ENCODE peak calls at places on chromosomes 11 and 22, in ten cellular contexts. One of them, this sample, is unnamed.

GRCh38 chr11:59601788-59602187 is 13.8 kb downstream of the OSBP start:
- DNase-seq in stomach: no peak
- DNase-seq in adrenal gland: peak
- DNase-seq in AG09309: no peak
- DNase-seq in GM06990: no peak
- DNase-seq in H9: no peak
- DNase-seq in nephron progenitor cell: no peak
- DNase-seq in uterus: no peak
- DNase-seq in OCI-LY7: no peak
- DNase-seq in HCT116: no peak
- DNase-seq in this sample: no peak

GRCh38 chr22:50228366-50228765 is 16.5 kb downstream of the TUBGCP6 start:
- DNase-seq in stomach: no peak
- DNase-seq in adrenal gland: no peak
- DNase-seq in AG09309: no peak
- DNase-seq in GM06990: no peak
- DNase-seq in H9: no peak
- DNase-seq in nephron progenitor cell: no peak
- DNase-seq in uterus: no peak
- DNase-seq in OCI-LY7: no peak
- DNase-seq in HCT116: no peak
- DNase-seq in this sample: no peak

GRCh38 chr11:87425391-87425790 is 387.7 kb downstream of the TMEM135 start:
- DNase-seq in stomach: no peak
- DNase-seq in adrenal gland: no peak
- DNase-seq in AG09309: no peak
- DNase-seq in GM06990: no peak
- DNase-seq in H9: no peak
- DNase-seq in nephron progenitor cell: no peak
- DNase-seq in uterus: no peak
- DNase-seq in OCI-LY7: no peak
- DNase-seq in HCT116: no peak
- DNase-seq in this sample: no peak

GRCh38 chr11:27648840-27649239 is 51.4 kb downstream of the BDNF start:
- DNase-seq in stomach: no peak
- DNase-seq in adrenal gland: no peak
- DNase-seq in AG09309: no peak
- DNase-seq in GM06990: no peak
- DNase-seq in H9: no peak
- DNase-seq in nephron progenitor cell: no peak
- DNase-seq in uterus: no peak
- DNase-seq in OCI-LY7: no peak
- DNase-seq in HCT116: no peak
- DNase-seq in this sample: no peak

GRCh38 chr11:69367211-69367964 is 73.4 kb downstream of the MYEOV start:
- DNase-seq in stomach: peak
- DNase-seq in adrenal gland: peak
- DNase-seq in AG09309: no peak
- DNase-seq in GM06990: no peak
- DNase-seq in H9: peak
- DNase-seq in nephron progenitor cell: no peak
- DNase-seq in uterus: no peak
- DNase-seq in OCI-LY7: no peak
- DNase-seq in HCT116: no peak
- DNase-seq in this sample: no peak

GRCh38 chr11:67582026-67582425 is 1.6 kb upstream of the GSTP1 start:
- DNase-seq in stomach: no peak
- DNase-seq in adrenal gland: no peak
- DNase-seq in AG09309: no peak
- DNase-seq in GM06990: no peak
- DNase-seq in H9: no peak
- DNase-seq in nephron progenitor cell: no peak
- DNase-seq in uterus: no peak
- DNase-seq in OCI-LY7: no peak
- DNase-seq in HCT116: no peak
- DNase-seq in this sample: no peak

GRCh38 chr11:43930868-43931716 is 11.3 kb upstream of the C11orf96 start:
- DNase-seq in stomach: no peak
- DNase-seq in adrenal gland: no peak
- DNase-seq in AG09309: no peak
- DNase-seq in GM06990: no peak
- DNase-seq in H9: no peak
- DNase-seq in nephron progenitor cell: no peak
- DNase-seq in uterus: no peak
- DNase-seq in OCI-LY7: no peak
- DNase-seq in HCT116: no peak
- DNase-seq in this sample: no peak

GRCh38 chr11:16191212-16191851 is 165.0 kb downstream of the SOX6 start:
- DNase-seq in stomach: no peak
- DNase-seq in adrenal gland: no peak
- DNase-seq in AG09309: no peak
- DNase-seq in GM06990: no peak
- DNase-seq in H9: no peak
- DNase-seq in nephron progenitor cell: no peak
- DNase-seq in uterus: no peak
- DNase-seq in OCI-LY7: peak
- DNase-seq in HCT116: no peak
- DNase-seq in this sample: no peak

GRCh38 chr11:116857316-116857715 is 19.9 kb upstream of the APOA1 start:
- DNase-seq in stomach: no peak
- DNase-seq in adrenal gland: no peak
- DNase-seq in AG09309: no peak
- DNase-seq in GM06990: no peak
- DNase-seq in H9: no peak
- DNase-seq in nephron progenitor cell: no peak
- DNase-seq in uterus: no peak
- DNase-seq in OCI-LY7: no peak
- DNase-seq in HCT116: no peak
- DNase-seq in this sample: no peak

GRCh38 chr11:102287963-102288744 is 29.1 kb upstream of the BIRC3 start:
- DNase-seq in stomach: peak
- DNase-seq in adrenal gland: peak
- DNase-seq in AG09309: peak
- DNase-seq in GM06990: peak
- DNase-seq in H9: peak
- DNase-seq in nephron progenitor cell: peak
- DNase-seq in uterus: peak
- DNase-seq in OCI-LY7: peak
- DNase-seq in HCT116: peak
- DNase-seq in this sample: peak

GRCh38 chr11:62256281-62256680 is 13.7 kb upstream of the SCGB2A2 start:
- DNase-seq in stomach: no peak
- DNase-seq in adrenal gland: no peak
- DNase-seq in AG09309: no peak
- DNase-seq in GM06990: no peak
- DNase-seq in H9: no peak
- DNase-seq in nephron progenitor cell: no peak
- DNase-seq in uterus: no peak
- DNase-seq in OCI-LY7: no peak
- DNase-seq in HCT116: no peak
- DNase-seq in this sample: no peak

GRCh38 chr11:19903620-19904069 is 191.0 kb downstream of the NAV2 start:
- DNase-seq in stomach: peak
- DNase-seq in adrenal gland: peak
- DNase-seq in AG09309: peak
- DNase-seq in GM06990: no peak
- DNase-seq in H9: peak
- DNase-seq in nephron progenitor cell: peak
- DNase-seq in uterus: peak
- DNase-seq in OCI-LY7: peak
- DNase-seq in HCT116: peak
- DNase-seq in this sample: peak

GRCh38 chr11:15716550-15716949 is 601.8 kb downstream of the INSC start:
- DNase-seq in stomach: no peak
- DNase-seq in adrenal gland: no peak
- DNase-seq in AG09309: no peak
- DNase-seq in GM06990: no peak
- DNase-seq in H9: no peak
- DNase-seq in nephron progenitor cell: no peak
- DNase-seq in uterus: no peak
- DNase-seq in OCI-LY7: no peak
- DNase-seq in HCT116: no peak
- DNase-seq in this sample: no peak

GRCh38 chr11:62902932-62903331 is 18.2 kb downstream of the CHRM1 start:
- DNase-seq in stomach: no peak
- DNase-seq in adrenal gland: no peak
- DNase-seq in AG09309: no peak
- DNase-seq in GM06990: no peak
- DNase-seq in H9: no peak
- DNase-seq in nephron progenitor cell: no peak
- DNase-seq in uterus: no peak
- DNase-seq in OCI-LY7: no peak
- DNase-seq in HCT116: no peak
- DNase-seq in this sample: no peak

GRCh38 chr11:66413167-66413566 is 7.7 kb upstream of the NPAS4 start:
- DNase-seq in stomach: no peak
- DNase-seq in adrenal gland: no peak
- DNase-seq in AG09309: no peak
- DNase-seq in GM06990: no peak
- DNase-seq in H9: no peak
- DNase-seq in nephron progenitor cell: no peak
- DNase-seq in uterus: no peak
- DNase-seq in OCI-LY7: no peak
- DNase-seq in HCT116: no peak
- DNase-seq in this sample: no peak

GRCh38 chr11:17298302-17298701 is 21.8 kb downstream of the NUCB2 start:
- DNase-seq in stomach: no peak
- DNase-seq in adrenal gland: no peak
- DNase-seq in AG09309: no peak
- DNase-seq in GM06990: peak
- DNase-seq in H9: no peak
- DNase-seq in nephron progenitor cell: no peak
- DNase-seq in uterus: no peak
- DNase-seq in OCI-LY7: no peak
- DNase-seq in HCT116: no peak
- DNase-seq in this sample: peak

DNA sequence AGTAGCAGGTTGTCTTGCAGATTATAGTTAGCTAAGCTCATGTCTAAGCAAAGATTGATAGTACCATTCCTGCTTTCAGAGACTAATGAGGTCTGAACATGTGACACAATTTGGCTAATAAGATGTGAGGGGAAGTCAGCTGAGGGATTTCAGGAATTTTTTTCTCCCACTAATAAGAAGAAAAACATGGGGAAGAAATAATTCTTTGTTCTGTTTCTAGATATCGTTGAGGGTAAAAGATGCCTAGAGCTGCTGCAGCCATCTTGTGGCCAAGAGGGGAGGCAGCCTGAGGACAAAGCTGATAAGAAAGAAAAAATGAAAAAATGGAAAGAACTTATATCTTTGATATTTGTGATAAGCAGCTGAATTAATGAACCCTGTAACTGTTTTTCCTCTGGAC is 1334.4 kb downstream of the LRRC4C start:
- DNase-seq in stomach: no peak
- DNase-seq in adrenal gland: no peak
- DNase-seq in AG09309: no peak
- DNase-seq in GM06990: no peak
- DNase-seq in H9: no peak
- DNase-seq in nephron progenitor cell: no peak
- DNase-seq in uterus: no peak
- DNase-seq in OCI-LY7: no peak
- DNase-seq in HCT116: no peak
- DNase-seq in this sample: no peak
- TF ChIP-seq CTCF in stomach: no peak
- TF ChIP-seq CTCF in adrenal gland: no peak
- TF ChIP-seq CTCF in AG09309: no peak
- TF ChIP-seq CTCF in GM06990: no peak
- TF ChIP-seq CTCF in H9: peak
- TF ChIP-seq CTCF in nephron progenitor cell: peak
- TF ChIP-seq CTCF in uterus: no peak
- TF ChIP-seq CTCF in OCI-LY7: peak
- TF ChIP-seq CTCF in HCT116: peak
- TF ChIP-seq CTCF in this sample: peak

DNA sequence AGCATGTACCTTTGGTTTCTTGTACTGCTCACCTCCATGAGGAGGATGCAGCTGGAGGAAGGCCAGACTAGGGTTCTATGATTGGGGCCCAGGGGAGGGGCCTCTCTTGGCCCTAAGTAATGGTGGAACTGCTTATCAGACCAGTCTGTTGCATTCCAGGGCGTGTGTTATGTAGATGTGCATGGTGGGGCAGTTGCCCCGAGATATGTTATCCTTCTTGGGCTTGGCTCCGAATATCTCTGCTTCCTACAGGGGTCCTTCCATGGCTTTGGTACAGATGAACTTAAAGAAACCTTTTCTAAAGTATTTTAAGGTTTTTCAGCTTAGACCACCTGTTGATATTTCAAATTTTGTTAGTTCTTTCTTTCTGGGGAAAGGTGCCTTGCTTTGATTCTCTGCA is 126.0 kb downstream of the SWAP70 start:
- DNase-seq in stomach: no peak
- DNase-seq in adrenal gland: no peak
- DNase-seq in AG09309: no peak
- DNase-seq in GM06990: no peak
- DNase-seq in H9: no peak
- DNase-seq in nephron progenitor cell: no peak
- DNase-seq in uterus: no peak
- DNase-seq in OCI-LY7: no peak
- DNase-seq in HCT116: no peak
- DNase-seq in this sample: no peak
- TF ChIP-seq CTCF in stomach: no peak
- TF ChIP-seq CTCF in adrenal gland: no peak
- TF ChIP-seq CTCF in AG09309: no peak
- TF ChIP-seq CTCF in GM06990: no peak
- TF ChIP-seq CTCF in H9: no peak
- TF ChIP-seq CTCF in nephron progenitor cell: no peak
- TF ChIP-seq CTCF in uterus: no peak
- TF ChIP-seq CTCF in OCI-LY7: no peak
- TF ChIP-seq CTCF in HCT116: no peak
- TF ChIP-seq CTCF in this sample: no peak

GRCh38 chr11:103433380-103433779 is 324.2 kb downstream of the DYNC2H1 start:
- DNase-seq in stomach: no peak
- DNase-seq in adrenal gland: no peak
- DNase-seq in AG09309: peak
- DNase-seq in GM06990: no peak
- DNase-seq in H9: no peak
- DNase-seq in nephron progenitor cell: no peak
- DNase-seq in uterus: no peak
- DNase-seq in OCI-LY7: no peak
- DNase-seq in HCT116: no peak
- DNase-seq in this sample: no peak
- TF ChIP-seq CTCF in stomach: no peak
- TF ChIP-seq CTCF in adrenal gland: no peak
- TF ChIP-seq CTCF in AG09309: peak
- TF ChIP-seq CTCF in GM06990: no peak
- TF ChIP-seq CTCF in H9: no peak
- TF ChIP-seq CTCF in nephron progenitor cell: no peak
- TF ChIP-seq CTCF in uterus: no peak
- TF ChIP-seq CTCF in OCI-LY7: no peak
- TF ChIP-seq CTCF in HCT116: no peak
- TF ChIP-seq CTCF in this sample: no peak

DNA sequence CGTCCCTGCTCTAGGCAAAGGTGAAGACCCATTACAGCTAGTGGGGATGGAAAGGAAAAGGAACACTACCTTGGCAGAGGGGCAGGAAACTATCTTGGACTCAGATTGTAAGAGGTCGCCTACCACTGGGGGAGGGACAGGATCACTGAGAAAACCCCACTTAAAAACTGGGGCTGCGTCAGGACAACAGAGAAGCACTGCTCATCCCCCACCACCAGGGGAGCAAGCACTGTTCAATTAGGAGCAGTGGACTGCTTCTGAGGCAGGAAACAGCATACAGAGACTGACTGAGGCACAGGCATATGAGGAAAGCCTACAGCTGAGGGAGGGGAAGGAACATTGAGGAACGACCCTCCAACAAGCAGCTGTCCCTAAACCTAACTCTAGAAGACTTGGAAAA is 20.8 kb upstream of the DLAT start:
- DNase-seq in stomach: no peak
- DNase-seq in adrenal gland: no peak
- DNase-seq in AG09309: no peak
- DNase-seq in GM06990: no peak
- DNase-seq in H9: peak
- DNase-seq in nephron progenitor cell: no peak
- DNase-seq in uterus: no peak
- DNase-seq in OCI-LY7: peak
- DNase-seq in HCT116: peak
- DNase-seq in this sample: peak
- TF ChIP-seq CTCF in stomach: no peak
- TF ChIP-seq CTCF in adrenal gland: no peak
- TF ChIP-seq CTCF in AG09309: peak
- TF ChIP-seq CTCF in GM06990: peak
- TF ChIP-seq CTCF in H9: peak
- TF ChIP-seq CTCF in nephron progenitor cell: no peak
- TF ChIP-seq CTCF in uterus: no peak
- TF ChIP-seq CTCF in OCI-LY7: peak
- TF ChIP-seq CTCF in HCT116: peak
- TF ChIP-seq CTCF in this sample: peak